ENCODE peak calls at places on chromosomes 1 and 21, in seven cellular contexts. F is HT1080, T is keratinocyte, K is cardiac fibroblast, D is GM12891, N is islet precursor cell, A is H7. E is an unnamed sample.
A peak's percentile ranks its signal among the peaks of the same experiment; 100 is the strongest.

GRCh38 chr1:113153116-113153803 is 80.3 kb downstream of the LRIG2 start:
- DNase-seq in F (peak; percentile 62), T (peak; percentile 38), K (peak; percentile 26), D (no peak), N (peak; percentile 52), A (no peak), E (no peak)

GRCh38 chr1:156458181-156458503 is 42.4 kb downstream of the MEF2D start:
- DNase-seq in F (peak; percentile 46), T (no peak), K (peak; percentile 78), D (no peak), N (no peak), A (no peak), E (no peak)

GRCh38 chr1:114558548-114558947 is 22.9 kb downstream of the BCAS2 start:
- DNase-seq in F (no peak), T (no peak), K (peak; percentile 20), D (no peak), N (no peak), A (no peak), E (no peak)

GRCh38 chr1:213704941-213705340 is 282.8 kb upstream of the PROX1 start:
- DNase-seq in F (no peak), T (no peak), K (no peak), D (no peak), N (no peak), A (no peak), E (no peak)

GRCh38 chr1:18314399-18314798 is 166.3 kb upstream of the KLHDC7A start:
- DNase-seq in F (no peak), T (no peak), K (no peak), D (no peak), N (no peak), A (no peak), E (no peak)

GRCh38 chr1:155396874-155397476 is 76.3 kb downstream of the RUSC1 start:
- DNase-seq in F (no peak), T (no peak), K (no peak), D (no peak), N (no peak), A (no peak), E (no peak)

GRCh38 chr1:9728451-9729295 is 77.1 kb downstream of the PIK3CD start:
- DNase-seq in F (no peak), T (no peak), K (no peak), D (no peak), N (no peak), A (peak; percentile 35), E (no peak)

GRCh38 chr1:167746988-167747655 is 25.3 kb downstream of the MPZL1 start:
- DNase-seq in F (no peak), T (no peak), K (no peak), D (no peak), N (no peak), A (no peak), E (no peak)

GRCh38 chr1:46543382-46543760 is 8.1 kb downstream of the KNCN start:
- DNase-seq in F (no peak), T (no peak), K (no peak), D (no peak), N (no peak), A (peak; percentile 73), E (no peak)

GRCh38 chr1:55539652-55540512 is 324.7 kb upstream of the USP24 start:
- DNase-seq in F (no peak), T (no peak), K (no peak), D (no peak), N (no peak), A (no peak), E (no peak)

GRCh38 chr1:51519857-51520699 is 1.0 kb upstream of the EPS15 start:
- DNase-seq in F (peak; percentile 80), T (no peak), K (peak; percentile 62), D (no peak), N (peak; percentile 53), A (no peak), E (no peak)

GRCh38 chr1:74065081-74065480 is 132.9 kb downstream of the LRRIQ3 start:
- DNase-seq in F (peak; percentile 56), T (no peak), K (no peak), D (no peak), N (no peak), A (no peak), E (no peak)

GRCh38 chr1:61318319-61319125 is 236.2 kb downstream of the NFIA start:
- DNase-seq in F (peak; percentile 43), T (no peak), K (peak; percentile 92), D (peak; percentile 15), N (peak; percentile 61), A (no peak), E (peak; percentile 13)

GRCh38 chr1:167563579-167564246 is 10.2 kb upstream of the CREG1 start:
- DNase-seq in F (peak; percentile 54), T (no peak), K (no peak), D (no peak), N (no peak), A (no peak), E (no peak)

GRCh38 chr21:32371913-32372314 is 20.9 kb downstream of the URB1 start:
- DNase-seq in F (peak; percentile 15), T (no peak), K (peak; percentile 90), D (no peak), N (no peak), A (no peak), E (no peak)

E was measured in GM12892.